ENCODE peak calls at places on chromosomes 11 and 22, in ten cellular contexts. One of them, this sample, is unnamed.

GRCh38 chr22:42399315-42400271 is 32.6 kb downstream of the NFAM1 start:
- DNase-seq in SW480: peak; percentile 73
- DNase-seq in stimulated activated CD4-positive, alpha-beta T cell treated with anti-CD3 and anti-CD28 coated beads, Interleukin-12 subunit alpha, Interleukin-12 subunit beta, amount 100 ng/mL, for 4 hours: no peak
- DNase-seq in sigmoid colon: no peak
- DNase-seq in stimulated activated CD8-positive, alpha-beta memory T cell treated with anti-CD3 and anti-CD28 coated beads, Interleukin-2, amount 100 ng/mL, for 1 hour: no peak
- DNase-seq in fibroblast of mammary gland: no peak
- DNase-seq in activated naive CD8-positive, alpha-beta T cell treated with anti-CD3 and anti-CD28 coated beads, Interleukin-2, amount 50 U/mL, for 16 hours: no peak
- DNase-seq in T-cell: no peak
- DNase-seq in mucosa of descending colon: peak; percentile 41
- DNase-seq in nucleus accumbens: no peak
- DNase-seq in this sample: no peak

GRCh38 chr11:104191124-104191523 is 27.2 kb upstream of the PDGFD start:
- DNase-seq in SW480: no peak
- DNase-seq in stimulated activated CD4-positive, alpha-beta T cell treated with anti-CD3 and anti-CD28 coated beads, Interleukin-12 subunit alpha, Interleukin-12 subunit beta, amount 100 ng/mL, for 4 hours: no peak
- DNase-seq in sigmoid colon: no peak
- DNase-seq in stimulated activated CD8-positive, alpha-beta memory T cell treated with anti-CD3 and anti-CD28 coated beads, Interleukin-2, amount 100 ng/mL, for 1 hour: no peak
- DNase-seq in fibroblast of mammary gland: peak; percentile 25
- DNase-seq in activated naive CD8-positive, alpha-beta T cell treated with anti-CD3 and anti-CD28 coated beads, Interleukin-2, amount 50 U/mL, for 16 hours: no peak
- DNase-seq in T-cell: no peak
- DNase-seq in mucosa of descending colon: no peak
- DNase-seq in nucleus accumbens: no peak
- DNase-seq in this sample: no peak

GRCh38 chr11:1967641-1968225 is 20.6 kb downstream of the MRPL23 start:
- DNase-seq in SW480: no peak
- DNase-seq in stimulated activated CD4-positive, alpha-beta T cell treated with anti-CD3 and anti-CD28 coated beads, Interleukin-12 subunit alpha, Interleukin-12 subunit beta, amount 100 ng/mL, for 4 hours: no peak
- DNase-seq in sigmoid colon: peak; percentile 10
- DNase-seq in stimulated activated CD8-positive, alpha-beta memory T cell treated with anti-CD3 and anti-CD28 coated beads, Interleukin-2, amount 100 ng/mL, for 1 hour: no peak
- DNase-seq in fibroblast of mammary gland: no peak
- DNase-seq in activated naive CD8-positive, alpha-beta T cell treated with anti-CD3 and anti-CD28 coated beads, Interleukin-2, amount 50 U/mL, for 16 hours: no peak
- DNase-seq in T-cell: no peak
- DNase-seq in mucosa of descending colon: no peak
- DNase-seq in nucleus accumbens: no peak
- DNase-seq in this sample: no peak

GRCh38 chr22:27624705-27625104 is 176.9 kb downstream of the MN1 start:
- DNase-seq in SW480: no peak
- DNase-seq in stimulated activated CD4-positive, alpha-beta T cell treated with anti-CD3 and anti-CD28 coated beads, Interleukin-12 subunit alpha, Interleukin-12 subunit beta, amount 100 ng/mL, for 4 hours: no peak
- DNase-seq in sigmoid colon: no peak
- DNase-seq in stimulated activated CD8-positive, alpha-beta memory T cell treated with anti-CD3 and anti-CD28 coated beads, Interleukin-2, amount 100 ng/mL, for 1 hour: no peak
- DNase-seq in fibroblast of mammary gland: no peak
- DNase-seq in activated naive CD8-positive, alpha-beta T cell treated with anti-CD3 and anti-CD28 coated beads, Interleukin-2, amount 50 U/mL, for 16 hours: no peak
- DNase-seq in T-cell: no peak
- DNase-seq in mucosa of descending colon: no peak
- DNase-seq in nucleus accumbens: no peak
- DNase-seq in this sample: no peak

GRCh38 chr11:134995746-134996145 is 583.7 kb upstream of the B3GAT1 start:
- DNase-seq in SW480: no peak
- DNase-seq in stimulated activated CD4-positive, alpha-beta T cell treated with anti-CD3 and anti-CD28 coated beads, Interleukin-12 subunit alpha, Interleukin-12 subunit beta, amount 100 ng/mL, for 4 hours: no peak
- DNase-seq in sigmoid colon: no peak
- DNase-seq in stimulated activated CD8-positive, alpha-beta memory T cell treated with anti-CD3 and anti-CD28 coated beads, Interleukin-2, amount 100 ng/mL, for 1 hour: no peak
- DNase-seq in fibroblast of mammary gland: no peak
- DNase-seq in activated naive CD8-positive, alpha-beta T cell treated with anti-CD3 and anti-CD28 coated beads, Interleukin-2, amount 50 U/mL, for 16 hours: no peak
- DNase-seq in T-cell: no peak
- DNase-seq in mucosa of descending colon: no peak
- DNase-seq in nucleus accumbens: no peak
- DNase-seq in this sample: no peak

GRCh38 chr11:73198677-73199076 is 19.4 kb upstream of the P2RY2 start:
- DNase-seq in SW480: peak; percentile 70
- DNase-seq in stimulated activated CD4-positive, alpha-beta T cell treated with anti-CD3 and anti-CD28 coated beads, Interleukin-12 subunit alpha, Interleukin-12 subunit beta, amount 100 ng/mL, for 4 hours: no peak
- DNase-seq in sigmoid colon: peak; percentile 17
- DNase-seq in stimulated activated CD8-positive, alpha-beta memory T cell treated with anti-CD3 and anti-CD28 coated beads, Interleukin-2, amount 100 ng/mL, for 1 hour: no peak
- DNase-seq in fibroblast of mammary gland: no peak
- DNase-seq in activated naive CD8-positive, alpha-beta T cell treated with anti-CD3 and anti-CD28 coated beads, Interleukin-2, amount 50 U/mL, for 16 hours: no peak
- DNase-seq in T-cell: no peak
- DNase-seq in mucosa of descending colon: no peak
- DNase-seq in nucleus accumbens: no peak
- DNase-seq in this sample: no peak

GRCh38 chr11:39628311-39628710 is 1831.1 kb downstream of the LRRC4C start:
- DNase-seq in SW480: no peak
- DNase-seq in stimulated activated CD4-positive, alpha-beta T cell treated with anti-CD3 and anti-CD28 coated beads, Interleukin-12 subunit alpha, Interleukin-12 subunit beta, amount 100 ng/mL, for 4 hours: no peak
- DNase-seq in sigmoid colon: no peak
- DNase-seq in stimulated activated CD8-positive, alpha-beta memory T cell treated with anti-CD3 and anti-CD28 coated beads, Interleukin-2, amount 100 ng/mL, for 1 hour: no peak
- DNase-seq in fibroblast of mammary gland: no peak
- DNase-seq in activated naive CD8-positive, alpha-beta T cell treated with anti-CD3 and anti-CD28 coated beads, Interleukin-2, amount 50 U/mL, for 16 hours: no peak
- DNase-seq in T-cell: no peak
- DNase-seq in mucosa of descending colon: no peak
- DNase-seq in nucleus accumbens: no peak
- DNase-seq in this sample: no peak

GRCh38 chr11:130636672-130637463 is 188.4 kb downstream of the ADAMTS15 start:
- DNase-seq in SW480: peak; percentile 89
- DNase-seq in stimulated activated CD4-positive, alpha-beta T cell treated with anti-CD3 and anti-CD28 coated beads, Interleukin-12 subunit alpha, Interleukin-12 subunit beta, amount 100 ng/mL, for 4 hours: no peak
- DNase-seq in sigmoid colon: no peak
- DNase-seq in stimulated activated CD8-positive, alpha-beta memory T cell treated with anti-CD3 and anti-CD28 coated beads, Interleukin-2, amount 100 ng/mL, for 1 hour: no peak
- DNase-seq in fibroblast of mammary gland: peak; percentile 93
- DNase-seq in activated naive CD8-positive, alpha-beta T cell treated with anti-CD3 and anti-CD28 coated beads, Interleukin-2, amount 50 U/mL, for 16 hours: no peak
- DNase-seq in T-cell: no peak
- DNase-seq in mucosa of descending colon: no peak
- DNase-seq in nucleus accumbens: no peak
- DNase-seq in this sample: no peak

GRCh38 chr22:49517211-49517610 is 310.5 kb downstream of the BRD1 start:
- DNase-seq in SW480: no peak
- DNase-seq in stimulated activated CD4-positive, alpha-beta T cell treated with anti-CD3 and anti-CD28 coated beads, Interleukin-12 subunit alpha, Interleukin-12 subunit beta, amount 100 ng/mL, for 4 hours: no peak
- DNase-seq in sigmoid colon: no peak
- DNase-seq in stimulated activated CD8-positive, alpha-beta memory T cell treated with anti-CD3 and anti-CD28 coated beads, Interleukin-2, amount 100 ng/mL, for 1 hour: no peak
- DNase-seq in fibroblast of mammary gland: no peak
- DNase-seq in activated naive CD8-positive, alpha-beta T cell treated with anti-CD3 and anti-CD28 coated beads, Interleukin-2, amount 50 U/mL, for 16 hours: no peak
- DNase-seq in T-cell: no peak
- DNase-seq in mucosa of descending colon: no peak
- DNase-seq in nucleus accumbens: no peak
- DNase-seq in this sample: no peak

GRCh38 chr22:47328550-47329243 is 566.2 kb downstream of the TBC1D22A start:
- DNase-seq in SW480: peak; percentile 93
- DNase-seq in stimulated activated CD4-positive, alpha-beta T cell treated with anti-CD3 and anti-CD28 coated beads, Interleukin-12 subunit alpha, Interleukin-12 subunit beta, amount 100 ng/mL, for 4 hours: no peak
- DNase-seq in sigmoid colon: no peak
- DNase-seq in stimulated activated CD8-positive, alpha-beta memory T cell treated with anti-CD3 and anti-CD28 coated beads, Interleukin-2, amount 100 ng/mL, for 1 hour: no peak
- DNase-seq in fibroblast of mammary gland: peak; percentile 97
- DNase-seq in activated naive CD8-positive, alpha-beta T cell treated with anti-CD3 and anti-CD28 coated beads, Interleukin-2, amount 50 U/mL, for 16 hours: no peak
- DNase-seq in T-cell: no peak
- DNase-seq in mucosa of descending colon: no peak
- DNase-seq in nucleus accumbens: no peak
- DNase-seq in this sample: no peak

GRCh38 chr11:134517621-134518293 is 105.7 kb upstream of the B3GAT1 start:
- DNase-seq in SW480: no peak
- DNase-seq in stimulated activated CD4-positive, alpha-beta T cell treated with anti-CD3 and anti-CD28 coated beads, Interleukin-12 subunit alpha, Interleukin-12 subunit beta, amount 100 ng/mL, for 4 hours: no peak
- DNase-seq in sigmoid colon: peak; percentile 32
- DNase-seq in stimulated activated CD8-positive, alpha-beta memory T cell treated with anti-CD3 and anti-CD28 coated beads, Interleukin-2, amount 100 ng/mL, for 1 hour: no peak
- DNase-seq in fibroblast of mammary gland: no peak
- DNase-seq in activated naive CD8-positive, alpha-beta T cell treated with anti-CD3 and anti-CD28 coated beads, Interleukin-2, amount 50 U/mL, for 16 hours: no peak
- DNase-seq in T-cell: no peak
- DNase-seq in mucosa of descending colon: no peak
- DNase-seq in nucleus accumbens: no peak
- DNase-seq in this sample: no peak

GRCh38 chr11:73273246-73273890 is 1.2 kb downstream of the P2RY6 start:
- DNase-seq in SW480: no peak
- DNase-seq in stimulated activated CD4-positive, alpha-beta T cell treated with anti-CD3 and anti-CD28 coated beads, Interleukin-12 subunit alpha, Interleukin-12 subunit beta, amount 100 ng/mL, for 4 hours: no peak
- DNase-seq in sigmoid colon: peak; percentile 56
- DNase-seq in stimulated activated CD8-positive, alpha-beta memory T cell treated with anti-CD3 and anti-CD28 coated beads, Interleukin-2, amount 100 ng/mL, for 1 hour: no peak
- DNase-seq in fibroblast of mammary gland: no peak
- DNase-seq in activated naive CD8-positive, alpha-beta T cell treated with anti-CD3 and anti-CD28 coated beads, Interleukin-2, amount 50 U/mL, for 16 hours: no peak
- DNase-seq in T-cell: no peak
- DNase-seq in mucosa of descending colon: no peak
- DNase-seq in nucleus accumbens: no peak
- DNase-seq in this sample: no peak

GRCh38 chr11:69447786-69448185 is 33.7 kb upstream of the LINC01488 start:
- DNase-seq in SW480: peak; percentile 48
- DNase-seq in stimulated activated CD4-positive, alpha-beta T cell treated with anti-CD3 and anti-CD28 coated beads, Interleukin-12 subunit alpha, Interleukin-12 subunit beta, amount 100 ng/mL, for 4 hours: no peak
- DNase-seq in sigmoid colon: no peak
- DNase-seq in stimulated activated CD8-positive, alpha-beta memory T cell treated with anti-CD3 and anti-CD28 coated beads, Interleukin-2, amount 100 ng/mL, for 1 hour: no peak
- DNase-seq in fibroblast of mammary gland: no peak
- DNase-seq in activated naive CD8-positive, alpha-beta T cell treated with anti-CD3 and anti-CD28 coated beads, Interleukin-2, amount 50 U/mL, for 16 hours: no peak
- DNase-seq in T-cell: no peak
- DNase-seq in mucosa of descending colon: peak; percentile 18
- DNase-seq in nucleus accumbens: no peak
- DNase-seq in this sample: no peak

GRCh38 chr11:911031-911889 is 650 bp upstream of the CHID1 start:
- DNase-seq in SW480: peak; percentile 28
- DNase-seq in stimulated activated CD4-positive, alpha-beta T cell treated with anti-CD3 and anti-CD28 coated beads, Interleukin-12 subunit alpha, Interleukin-12 subunit beta, amount 100 ng/mL, for 4 hours: peak; percentile 46
- DNase-seq in sigmoid colon: no peak
- DNase-seq in stimulated activated CD8-positive, alpha-beta memory T cell treated with anti-CD3 and anti-CD28 coated beads, Interleukin-2, amount 100 ng/mL, for 1 hour: no peak
- DNase-seq in fibroblast of mammary gland: peak; percentile 77
- DNase-seq in activated naive CD8-positive, alpha-beta T cell treated with anti-CD3 and anti-CD28 coated beads, Interleukin-2, amount 50 U/mL, for 16 hours: no peak
- DNase-seq in T-cell: no peak
- DNase-seq in mucosa of descending colon: peak; percentile 70
- DNase-seq in nucleus accumbens: no peak
- DNase-seq in this sample: no peak

GRCh38 chr11:125952973-125953372 is 7.1 kb downstream of the VSIG10L2 start:
- DNase-seq in SW480: no peak
- DNase-seq in stimulated activated CD4-positive, alpha-beta T cell treated with anti-CD3 and anti-CD28 coated beads, Interleukin-12 subunit alpha, Interleukin-12 subunit beta, amount 100 ng/mL, for 4 hours: no peak
- DNase-seq in sigmoid colon: peak; percentile 92
- DNase-seq in stimulated activated CD8-positive, alpha-beta memory T cell treated with anti-CD3 and anti-CD28 coated beads, Interleukin-2, amount 100 ng/mL, for 1 hour: no peak
- DNase-seq in fibroblast of mammary gland: peak; percentile 15
- DNase-seq in activated naive CD8-positive, alpha-beta T cell treated with anti-CD3 and anti-CD28 coated beads, Interleukin-2, amount 50 U/mL, for 16 hours: no peak
- DNase-seq in T-cell: no peak
- DNase-seq in mucosa of descending colon: peak; percentile 55
- DNase-seq in nucleus accumbens: no peak
- DNase-seq in this sample: no peak

GRCh38 chr11:19160839-19161238 is 40.9 kb downstream of the CSRP3 start:
- DNase-seq in SW480: peak; percentile 20
- DNase-seq in stimulated activated CD4-positive, alpha-beta T cell treated with anti-CD3 and anti-CD28 coated beads, Interleukin-12 subunit alpha, Interleukin-12 subunit beta, amount 100 ng/mL, for 4 hours: no peak
- DNase-seq in sigmoid colon: no peak
- DNase-seq in stimulated activated CD8-positive, alpha-beta memory T cell treated with anti-CD3 and anti-CD28 coated beads, Interleukin-2, amount 100 ng/mL, for 1 hour: no peak
- DNase-seq in fibroblast of mammary gland: no peak
- DNase-seq in activated naive CD8-positive, alpha-beta T cell treated with anti-CD3 and anti-CD28 coated beads, Interleukin-2, amount 50 U/mL, for 16 hours: no peak
- DNase-seq in T-cell: no peak
- DNase-seq in mucosa of descending colon: no peak
- DNase-seq in nucleus accumbens: no peak
- DNase-seq in this sample: no peak

GRCh38 chr11:80873309-80873999 is 1432.6 kb upstream of the TENM4 start:
- DNase-seq in SW480: no peak
- DNase-seq in stimulated activated CD4-positive, alpha-beta T cell treated with anti-CD3 and anti-CD28 coated beads, Interleukin-12 subunit alpha, Interleukin-12 subunit beta, amount 100 ng/mL, for 4 hours: no peak
- DNase-seq in sigmoid colon: no peak
- DNase-seq in stimulated activated CD8-positive, alpha-beta memory T cell treated with anti-CD3 and anti-CD28 coated beads, Interleukin-2, amount 100 ng/mL, for 1 hour: no peak
- DNase-seq in fibroblast of mammary gland: peak; percentile 34
- DNase-seq in activated naive CD8-positive, alpha-beta T cell treated with anti-CD3 and anti-CD28 coated beads, Interleukin-2, amount 50 U/mL, for 16 hours: no peak
- DNase-seq in T-cell: no peak
- DNase-seq in mucosa of descending colon: no peak
- DNase-seq in nucleus accumbens: no peak
- DNase-seq in this sample: no peak

GRCh38 chr22:36156515-36157419 is 3.8 kb downstream of the APOL3 start:
- DNase-seq in SW480: peak; percentile 51
- DNase-seq in stimulated activated CD4-positive, alpha-beta T cell treated with anti-CD3 and anti-CD28 coated beads, Interleukin-12 subunit alpha, Interleukin-12 subunit beta, amount 100 ng/mL, for 4 hours: peak; percentile 71
- DNase-seq in sigmoid colon: peak; percentile 96
- DNase-seq in stimulated activated CD8-positive, alpha-beta memory T cell treated with anti-CD3 and anti-CD28 coated beads, Interleukin-2, amount 100 ng/mL, for 1 hour: peak; percentile 31
- DNase-seq in fibroblast of mammary gland: peak; percentile 87
- DNase-seq in activated naive CD8-positive, alpha-beta T cell treated with anti-CD3 and anti-CD28 coated beads, Interleukin-2, amount 50 U/mL, for 16 hours: peak; percentile 48
- DNase-seq in T-cell: peak; percentile 68
- DNase-seq in mucosa of descending colon: peak; percentile 67
- DNase-seq in nucleus accumbens: peak; percentile 25
- DNase-seq in this sample: peak; percentile 43

GRCh38 chr11:93279911-93280347 is 50.6 kb upstream of the DEUP1 start:
- DNase-seq in SW480: no peak
- DNase-seq in stimulated activated CD4-positive, alpha-beta T cell treated with anti-CD3 and anti-CD28 coated beads, Interleukin-12 subunit alpha, Interleukin-12 subunit beta, amount 100 ng/mL, for 4 hours: no peak
- DNase-seq in sigmoid colon: no peak
- DNase-seq in stimulated activated CD8-positive, alpha-beta memory T cell treated with anti-CD3 and anti-CD28 coated beads, Interleukin-2, amount 100 ng/mL, for 1 hour: no peak
- DNase-seq in fibroblast of mammary gland: no peak
- DNase-seq in activated naive CD8-positive, alpha-beta T cell treated with anti-CD3 and anti-CD28 coated beads, Interleukin-2, amount 50 U/mL, for 16 hours: no peak
- DNase-seq in T-cell: no peak
- DNase-seq in mucosa of descending colon: no peak
- DNase-seq in nucleus accumbens: no peak
- DNase-seq in this sample: no peak

GRCh38 chr11:65242389-65242788 is 19.4 kb upstream of the POLA2 start:
- DNase-seq in SW480: no peak
- DNase-seq in stimulated activated CD4-positive, alpha-beta T cell treated with anti-CD3 and anti-CD28 coated beads, Interleukin-12 subunit alpha, Interleukin-12 subunit beta, amount 100 ng/mL, for 4 hours: no peak
- DNase-seq in sigmoid colon: no peak
- DNase-seq in stimulated activated CD8-positive, alpha-beta memory T cell treated with anti-CD3 and anti-CD28 coated beads, Interleukin-2, amount 100 ng/mL, for 1 hour: no peak
- DNase-seq in fibroblast of mammary gland: no peak
- DNase-seq in activated naive CD8-positive, alpha-beta T cell treated with anti-CD3 and anti-CD28 coated beads, Interleukin-2, amount 50 U/mL, for 16 hours: no peak
- DNase-seq in T-cell: no peak
- DNase-seq in mucosa of descending colon: no peak
- DNase-seq in nucleus accumbens: no peak
- DNase-seq in this sample: no peak

GRCh38 chr22:19066531-19067271 is 55.5 kb downstream of the DGCR2 start:
- DNase-seq in SW480: no peak
- DNase-seq in stimulated activated CD4-positive, alpha-beta T cell treated with anti-CD3 and anti-CD28 coated beads, Interleukin-12 subunit alpha, Interleukin-12 subunit beta, amount 100 ng/mL, for 4 hours: no peak
- DNase-seq in sigmoid colon: peak; percentile 61
- DNase-seq in stimulated activated CD8-positive, alpha-beta memory T cell treated with anti-CD3 and anti-CD28 coated beads, Interleukin-2, amount 100 ng/mL, for 1 hour: no peak
- DNase-seq in fibroblast of mammary gland: peak; percentile 75
- DNase-seq in activated naive CD8-positive, alpha-beta T cell treated with anti-CD3 and anti-CD28 coated beads, Interleukin-2, amount 50 U/mL, for 16 hours: no peak
- DNase-seq in T-cell: no peak
- DNase-seq in mucosa of descending colon: no peak
- DNase-seq in nucleus accumbens: no peak
- DNase-seq in this sample: no peak

GRCh38 chr22:49400136-49400865 is 427.4 kb downstream of the BRD1 start:
- DNase-seq in SW480: no peak
- DNase-seq in stimulated activated CD4-positive, alpha-beta T cell treated with anti-CD3 and anti-CD28 coated beads, Interleukin-12 subunit alpha, Interleukin-12 subunit beta, amount 100 ng/mL, for 4 hours: no peak
- DNase-seq in sigmoid colon: peak; percentile 56
- DNase-seq in stimulated activated CD8-positive, alpha-beta memory T cell treated with anti-CD3 and anti-CD28 coated beads, Interleukin-2, amount 100 ng/mL, for 1 hour: no peak
- DNase-seq in fibroblast of mammary gland: no peak
- DNase-seq in activated naive CD8-positive, alpha-beta T cell treated with anti-CD3 and anti-CD28 coated beads, Interleukin-2, amount 50 U/mL, for 16 hours: no peak
- DNase-seq in T-cell: no peak
- DNase-seq in mucosa of descending colon: no peak
- DNase-seq in nucleus accumbens: no peak
- DNase-seq in this sample: no peak

GRCh38 chr11:78203184-78203583 is 14.5 kb downstream of the USP35 start:
- DNase-seq in SW480: no peak
- DNase-seq in stimulated activated CD4-positive, alpha-beta T cell treated with anti-CD3 and anti-CD28 coated beads, Interleukin-12 subunit alpha, Interleukin-12 subunit beta, amount 100 ng/mL, for 4 hours: no peak
- DNase-seq in sigmoid colon: peak; percentile 32
- DNase-seq in stimulated activated CD8-positive, alpha-beta memory T cell treated with anti-CD3 and anti-CD28 coated beads, Interleukin-2, amount 100 ng/mL, for 1 hour: no peak
- DNase-seq in fibroblast of mammary gland: no peak
- DNase-seq in activated naive CD8-positive, alpha-beta T cell treated with anti-CD3 and anti-CD28 coated beads, Interleukin-2, amount 50 U/mL, for 16 hours: no peak
- DNase-seq in T-cell: peak; percentile 54
- DNase-seq in mucosa of descending colon: no peak
- DNase-seq in nucleus accumbens: no peak
- DNase-seq in this sample: no peak

GRCh38 chr22:46072981-46073682 is 77.2 kb upstream of the PPARA start:
- DNase-seq in SW480: no peak
- DNase-seq in stimulated activated CD4-positive, alpha-beta T cell treated with anti-CD3 and anti-CD28 coated beads, Interleukin-12 subunit alpha, Interleukin-12 subunit beta, amount 100 ng/mL, for 4 hours: no peak
- DNase-seq in sigmoid colon: peak; percentile 55
- DNase-seq in stimulated activated CD8-positive, alpha-beta memory T cell treated with anti-CD3 and anti-CD28 coated beads, Interleukin-2, amount 100 ng/mL, for 1 hour: no peak
- DNase-seq in fibroblast of mammary gland: peak; percentile 4
- DNase-seq in activated naive CD8-positive, alpha-beta T cell treated with anti-CD3 and anti-CD28 coated beads, Interleukin-2, amount 50 U/mL, for 16 hours: no peak
- DNase-seq in T-cell: no peak
- DNase-seq in mucosa of descending colon: peak; percentile 32
- DNase-seq in nucleus accumbens: no peak
- DNase-seq in this sample: no peak

GRCh38 chr11:38751421-38751820 is 2153.4 kb upstream of the RAG2 start:
- DNase-seq in SW480: no peak
- DNase-seq in stimulated activated CD4-positive, alpha-beta T cell treated with anti-CD3 and anti-CD28 coated beads, Interleukin-12 subunit alpha, Interleukin-12 subunit beta, amount 100 ng/mL, for 4 hours: no peak
- DNase-seq in sigmoid colon: no peak
- DNase-seq in stimulated activated CD8-positive, alpha-beta memory T cell treated with anti-CD3 and anti-CD28 coated beads, Interleukin-2, amount 100 ng/mL, for 1 hour: no peak
- DNase-seq in fibroblast of mammary gland: no peak
- DNase-seq in activated naive CD8-positive, alpha-beta T cell treated with anti-CD3 and anti-CD28 coated beads, Interleukin-2, amount 50 U/mL, for 16 hours: no peak
- DNase-seq in T-cell: no peak
- DNase-seq in mucosa of descending colon: no peak
- DNase-seq in nucleus accumbens: no peak
- DNase-seq in this sample: no peak

GRCh38 chr11:62806611-62807121 is 1.4 kb upstream of the NXF1 start:
- DNase-seq in SW480: no peak
- DNase-seq in stimulated activated CD4-positive, alpha-beta T cell treated with anti-CD3 and anti-CD28 coated beads, Interleukin-12 subunit alpha, Interleukin-12 subunit beta, amount 100 ng/mL, for 4 hours: no peak
- DNase-seq in sigmoid colon: peak; percentile 70
- DNase-seq in stimulated activated CD8-positive, alpha-beta memory T cell treated with anti-CD3 and anti-CD28 coated beads, Interleukin-2, amount 100 ng/mL, for 1 hour: no peak
- DNase-seq in fibroblast of mammary gland: peak; percentile 55
- DNase-seq in activated naive CD8-positive, alpha-beta T cell treated with anti-CD3 and anti-CD28 coated beads, Interleukin-2, amount 50 U/mL, for 16 hours: no peak
- DNase-seq in T-cell: no peak
- DNase-seq in mucosa of descending colon: no peak
- DNase-seq in nucleus accumbens: no peak
- DNase-seq in this sample: no peak

GRCh38 chr22:36277482-36278291 is 24.8 kb downstream of the APOL1 start:
- DNase-seq in SW480: peak; percentile 55
- DNase-seq in stimulated activated CD4-positive, alpha-beta T cell treated with anti-CD3 and anti-CD28 coated beads, Interleukin-12 subunit alpha, Interleukin-12 subunit beta, amount 100 ng/mL, for 4 hours: peak; percentile 65
- DNase-seq in sigmoid colon: peak; percentile 81
- DNase-seq in stimulated activated CD8-positive, alpha-beta memory T cell treated with anti-CD3 and anti-CD28 coated beads, Interleukin-2, amount 100 ng/mL, for 1 hour: peak; percentile 34
- DNase-seq in fibroblast of mammary gland: peak; percentile 64
- DNase-seq in activated naive CD8-positive, alpha-beta T cell treated with anti-CD3 and anti-CD28 coated beads, Interleukin-2, amount 50 U/mL, for 16 hours: peak; percentile 39
- DNase-seq in T-cell: peak; percentile 58
- DNase-seq in mucosa of descending colon: peak; percentile 71
- DNase-seq in nucleus accumbens: peak; percentile 24
- DNase-seq in this sample: peak; percentile 49

GRCh38 chr11:60332923-60333322 is 5.9 kb downstream of the MS4A6E start:
- DNase-seq in SW480: no peak
- DNase-seq in stimulated activated CD4-positive, alpha-beta T cell treated with anti-CD3 and anti-CD28 coated beads, Interleukin-12 subunit alpha, Interleukin-12 subunit beta, amount 100 ng/mL, for 4 hours: no peak
- DNase-seq in sigmoid colon: no peak
- DNase-seq in stimulated activated CD8-positive, alpha-beta memory T cell treated with anti-CD3 and anti-CD28 coated beads, Interleukin-2, amount 100 ng/mL, for 1 hour: no peak
- DNase-seq in fibroblast of mammary gland: no peak
- DNase-seq in activated naive CD8-positive, alpha-beta T cell treated with anti-CD3 and anti-CD28 coated beads, Interleukin-2, amount 50 U/mL, for 16 hours: no peak
- DNase-seq in T-cell: no peak
- DNase-seq in mucosa of descending colon: no peak
- DNase-seq in nucleus accumbens: no peak
- DNase-seq in this sample: no peak